ENCODE peak calls at places on chromosomes 4 and X, in seven cellular contexts. E is H9, R is neuronal stem cell, F is mesenchymal stem cell, Y is IMR-90, O is mesendoderm, D is H1. L is an unnamed sample.

GRCh38 chr4:118086334-118086733 is 52.0 kb downstream of the NDST3 start:
- DNase-seq in Y (peak; percentile 31), E (no peak), F (peak; percentile 24), D (no peak), R (no peak), O (peak; percentile 80), L (no peak)

GRCh38 chr4:169582706-169583105 is 29.7 kb downstream of the NEK1 start:
- DNase-seq in Y (peak; percentile 60), D (no peak), F (peak; percentile 16), E (no peak), O (no peak), R (no peak), L (no peak)

GRCh38 chr4:22515888-22516541 is at the start of gene ADGRA3:
- DNase-seq in R (peak; percentile 80), E (peak; percentile 79), D (no peak), Y (peak; percentile 51), O (peak; percentile 86), F (peak; percentile 78), L (peak; percentile 44)

GRCh38 chr4:168630445-168631187 is 133.8 kb downstream of the PALLD start:
- DNase-seq in R (no peak), Y (peak; percentile 88), F (peak; percentile 72), O (no peak), E (no peak), D (no peak), L (no peak)

GRCh38 chr4:186669159-186669720 is 54.4 kb downstream of the FAT1 start:
- DNase-seq in R (no peak), O (peak; percentile 58), F (peak; percentile 67), D (no peak), Y (peak; percentile 81), E (peak; percentile 63), L (peak; percentile 89)

GRCh38 chr4:5365071-5366008 is 314.1 kb downstream of the STK32B start:
- DNase-seq in E (peak; percentile 44), Y (peak; percentile 97), D (peak; percentile 27), O (peak; percentile 74), R (peak; percentile 6), F (peak; percentile 96), L (peak; percentile 83)

GRCh38 chr4:6042293-6043063 is 24.2 kb upstream of the C4orf50 start:
- DNase-seq in D (no peak), Y (no peak), O (no peak), R (no peak), E (no peak), F (no peak), L (no peak)

GRCh38 chrX:133655262-133655913 is 240.1 kb upstream of the GPC4 start:
- DNase-seq in D (no peak), F (no peak), R (no peak), O (no peak), E (no peak), Y (no peak), L (no peak)

GRCh38 chrX:12379666-12380065 is 241.4 kb downstream of the FRMPD4 start:
- DNase-seq in R (no peak), Y (no peak), F (no peak), O (no peak), D (no peak), E (no peak), L (no peak)

GRCh38 chr4:13511101-13511500 is 27.0 kb upstream of the RAB28 start:
- DNase-seq in Y (no peak), R (no peak), E (no peak), O (no peak), D (no peak), F (peak; percentile 11), L (no peak)

GRCh38 chr4:140053185-140053584 is 100.8 kb downstream of the MAML3 start:
- DNase-seq in O (peak; percentile 91), R (no peak), E (no peak), Y (no peak), F (no peak), D (no peak), L (no peak)

GRCh38 chrX:111352424-111352823 is 59.6 kb downstream of the DCX start:
- DNase-seq in O (no peak), D (no peak), E (no peak), R (no peak), F (peak; percentile 80), Y (no peak), L (no peak)

GRCh38 chrX:130801901-130802300 is 101.1 kb downstream of the ENOX2 start:
- DNase-seq in E (no peak), R (no peak), F (no peak), D (no peak), O (peak; percentile 22), Y (peak; percentile 17), L (peak; percentile 7)

GRCh38 chr4:168842186-168842585 is 167.9 kb downstream of the CBR4 start:
- DNase-seq in Y (no peak), R (no peak), E (no peak), D (no peak), O (no peak), F (no peak), L (no peak)

GRCh38 chr4:144831971-144832370 is 186.0 kb downstream of the HHIP start:
- DNase-seq in E (no peak), D (no peak), Y (no peak), O (no peak), F (no peak), R (no peak), L (no peak)

GRCh38 chr4:74423101-74423500 is 21.8 kb upstream of the AREG start:
- DNase-seq in O (no peak), Y (peak; percentile 79), E (no peak), F (peak; percentile 99), D (no peak), R (no peak), L (no peak)

GRCh38 chrX:140292188-140292587 is 212.7 kb downstream of the SOX3 start:
- DNase-seq in D (no peak), E (no peak), O (no peak), Y (no peak), R (no peak), F (no peak), L (no peak)
- H3K23ac ChIP-seq in D (no peak overlapping the region), E (no peak overlapping the region), O (no peak overlapping the region), Y (no peak overlapping the region), R (no peak overlapping the region), F (no peak overlapping the region), L (no peak overlapping the region)

DNA sequence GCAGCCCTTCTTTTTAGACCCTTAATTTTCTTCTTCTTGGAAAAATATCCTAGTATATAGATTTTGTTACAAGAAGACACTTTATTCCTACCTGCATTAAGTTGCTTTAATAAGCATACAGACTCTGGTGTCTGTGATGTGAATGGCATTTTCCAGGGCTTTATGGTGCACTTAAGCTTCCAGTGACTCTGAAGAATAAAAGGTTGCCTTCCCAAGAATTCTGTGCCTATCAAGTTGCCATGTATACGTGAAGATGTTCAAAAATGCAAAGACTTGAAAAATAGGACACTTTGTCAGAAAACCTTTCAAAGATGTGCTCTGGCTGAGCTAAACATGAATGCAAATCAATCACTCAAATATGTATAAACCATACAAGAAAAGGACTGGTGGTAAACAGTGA is 110.9 kb downstream of the RS1 start:
- DNase-seq in E (no peak), Y (no peak), O (no peak), R (no peak), D (no peak), F (no peak), L (no peak)
- H3K23ac ChIP-seq in E (no peak overlapping the region), Y (no peak overlapping the region), O (no peak overlapping the region), R (no peak overlapping the region), D (no peak overlapping the region), F (no peak overlapping the region), L (no peak overlapping the region)

DNA sequence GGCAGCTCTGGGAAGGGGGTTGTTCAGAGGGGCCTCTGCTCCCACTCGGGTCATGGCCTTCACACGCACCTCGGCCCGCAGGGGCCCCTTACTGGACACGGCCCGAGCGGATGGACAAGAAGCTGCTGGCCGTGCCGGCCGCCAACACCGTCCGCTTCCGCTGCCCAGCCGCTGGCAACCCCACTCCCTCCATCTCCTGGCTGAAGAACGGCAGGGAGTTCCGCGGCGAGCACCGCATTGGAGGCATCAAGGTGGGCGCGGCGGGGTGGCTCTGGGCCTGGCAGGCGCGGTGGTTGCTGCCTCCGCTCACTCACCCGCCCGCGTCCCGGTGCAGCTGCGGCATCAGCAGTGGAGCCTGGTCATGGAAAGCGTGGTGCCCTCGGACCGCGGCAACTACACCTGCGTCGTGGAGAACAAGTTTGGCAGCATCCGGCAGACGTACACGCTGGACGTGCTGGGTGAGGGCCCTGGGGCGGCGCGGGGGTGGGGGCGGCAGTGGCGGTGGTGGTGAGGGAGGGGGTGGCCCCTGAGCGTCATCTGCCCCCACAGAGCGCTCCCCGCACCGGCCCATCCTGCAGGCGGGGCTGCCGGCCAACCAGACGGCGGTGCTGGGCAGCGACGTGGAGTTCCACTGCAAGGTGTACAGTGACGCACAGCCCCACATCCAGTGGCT is 8.3 kb downstream of the FGFR3 start:
- DNase-seq in D (no peak), R (no peak), F (no peak), Y (no peak), E (no peak), O (no peak), L (no peak)
- H3K23ac ChIP-seq in D (no peak overlapping the region), R (peak overlapping the region; percentile 89), F (no peak overlapping the region), Y (no peak overlapping the region), E (no peak overlapping the region), O (no peak overlapping the region), L (no peak overlapping the region)

GRCh38 chr4:158775091-158775651 is 6.3 kb downstream of the FNIP2 start:
- DNase-seq in O (no peak), E (no peak), R (no peak), F (peak; percentile 77), Y (peak; percentile 68), D (no peak), L (no peak)

GRCh38 chr4:158778712-158779111 is 9.9 kb downstream of the FNIP2 start:
- DNase-seq in R (no peak), Y (no peak), E (no peak), F (no peak), D (no peak), O (no peak), L (no peak)

GRCh38 chr4:158778065-158778711 is 9.4 kb downstream of the FNIP2 start:
- DNase-seq in D (no peak), O (no peak), E (no peak), R (no peak), Y (no peak), F (no peak), L (no peak)

GRCh38 chr4:158777423-158777822 is 8.6 kb downstream of the FNIP2 start:
- DNase-seq in D (no peak), F (no peak), E (no peak), R (no peak), O (no peak), Y (no peak), L (no peak)

GRCh38 chr4:158776106-158776505 is 7.3 kb downstream of the FNIP2 start:
- DNase-seq in O (no peak), R (no peak), Y (no peak), D (no peak), E (no peak), F (no peak), L (no peak)
- H3K23ac ChIP-seq in O (no peak overlapping the region), R (no peak overlapping the region), Y (no peak overlapping the region), D (no peak overlapping the region), E (no peak overlapping the region), F (no peak overlapping the region), L (no peak overlapping the region)

DNA sequence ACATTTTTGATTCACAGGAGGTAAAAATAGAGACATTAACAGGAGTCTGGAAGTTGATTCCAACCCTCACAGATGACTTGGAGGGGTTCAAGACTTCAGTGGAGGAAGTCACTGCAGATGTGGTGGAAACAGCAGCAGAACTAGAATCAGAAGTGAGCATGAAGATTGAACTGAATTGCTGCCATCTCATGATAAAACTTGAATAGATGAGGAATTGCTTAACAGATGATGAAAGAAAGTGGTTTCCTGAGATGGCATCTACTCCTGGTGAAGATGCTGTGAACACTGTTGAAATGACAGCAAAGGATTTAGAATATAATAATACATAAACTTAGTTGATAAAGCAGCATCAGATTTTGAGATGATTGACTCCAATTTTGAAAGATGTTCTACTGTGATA is 76.6 kb downstream of the RELL1 start:
- DNase-seq in D (no peak), O (no peak), F (no peak), Y (no peak), R (no peak), E (no peak), L (no peak)
- H3K23ac ChIP-seq in D (no peak overlapping the region), O (no peak overlapping the region), F (no peak overlapping the region), Y (no peak overlapping the region), R (no peak overlapping the region), E (no peak overlapping the region), L (no peak overlapping the region)